ENCODE peak calls at places on chromosomes 2 and 18, in eight cellular contexts. One of them, this sample, is unnamed.
A peak's percentile ranks its signal among the peaks of the same experiment; 100 is the strongest.

GRCh38 chr2:16614314-16614860 is 51.2 kb downstream of the CYRIA start:
- DNase-seq in Daoy: peak; percentile 20
- DNase-seq in NCI-H1092 treated with DMSO at 0.1 percent for 48 hours: peak; percentile 4
- DNase-seq in B cell: peak; percentile 33
- DNase-seq in left kidney: no peak
- DNase-seq in AG08396: peak; percentile 50
- DNase-seq in AG04450: no peak
- DNase-seq in CD8-positive, alpha-beta T cell: no peak
- DNase-seq in this sample: peak; percentile 71

GRCh38 chr2:58614259-58614658 is 373.1 kb upstream of the FANCL start:
- DNase-seq in CD8-positive, alpha-beta T cell: no peak
- DNase-seq in B cell: no peak
- DNase-seq in NCI-H1092 treated with DMSO at 0.1 percent for 48 hours: no peak
- DNase-seq in AG04450: no peak
- DNase-seq in AG08396: no peak
- DNase-seq in left kidney: no peak
- DNase-seq in Daoy: no peak
- DNase-seq in this sample: no peak

GRCh38 chr2:54522624-54523281 is 66.6 kb downstream of the SPTBN1 start:
- DNase-seq in NCI-H1092 treated with DMSO at 0.1 percent for 48 hours: peak; percentile 35
- DNase-seq in left kidney: peak; percentile 90
- DNase-seq in B cell: peak; percentile 65
- DNase-seq in AG04450: no peak
- DNase-seq in AG08396: peak; percentile 38
- DNase-seq in CD8-positive, alpha-beta T cell: peak; percentile 58
- DNase-seq in Daoy: peak; percentile 69
- DNase-seq in this sample: peak; percentile 82

GRCh38 chr18:58227361-58227930 is 183.4 kb downstream of the NEDD4L start:
- DNase-seq in AG04450: no peak
- DNase-seq in CD8-positive, alpha-beta T cell: no peak
- DNase-seq in B cell: no peak
- DNase-seq in left kidney: no peak
- DNase-seq in Daoy: no peak
- DNase-seq in NCI-H1092 treated with DMSO at 0.1 percent for 48 hours: no peak
- DNase-seq in AG08396: no peak
- DNase-seq in this sample: no peak

GRCh38 chr2:235964787-235965390 is 203.3 kb downstream of the GBX2 start:
- DNase-seq in left kidney: no peak
- DNase-seq in Daoy: no peak
- DNase-seq in NCI-H1092 treated with DMSO at 0.1 percent for 48 hours: no peak
- DNase-seq in CD8-positive, alpha-beta T cell: no peak
- DNase-seq in AG04450: no peak
- DNase-seq in B cell: no peak
- DNase-seq in AG08396: no peak
- DNase-seq in this sample: no peak

GRCh38 chr2:102046135-102046901 is 54.6 kb downstream of the IL1R2 start:
- DNase-seq in AG04450: no peak
- DNase-seq in B cell: no peak
- DNase-seq in CD8-positive, alpha-beta T cell: no peak
- DNase-seq in AG08396: no peak
- DNase-seq in left kidney: no peak
- DNase-seq in NCI-H1092 treated with DMSO at 0.1 percent for 48 hours: no peak
- DNase-seq in Daoy: no peak
- DNase-seq in this sample: no peak

GRCh38 chr2:41930807-41931566 is 116.8 kb upstream of the PKDCC start:
- DNase-seq in left kidney: no peak
- DNase-seq in AG08396: no peak
- DNase-seq in B cell: no peak
- DNase-seq in CD8-positive, alpha-beta T cell: no peak
- DNase-seq in Daoy: peak; percentile 89
- DNase-seq in AG04450: no peak
- DNase-seq in NCI-H1092 treated with DMSO at 0.1 percent for 48 hours: no peak
- DNase-seq in this sample: no peak

GRCh38 chr2:175309799-175310198 is 128.3 kb upstream of the ATP5MC3 start:
- DNase-seq in CD8-positive, alpha-beta T cell: no peak
- DNase-seq in AG08396: peak; percentile 16
- DNase-seq in NCI-H1092 treated with DMSO at 0.1 percent for 48 hours: peak; percentile 63
- DNase-seq in AG04450: no peak
- DNase-seq in Daoy: peak; percentile 39
- DNase-seq in left kidney: peak; percentile 61
- DNase-seq in B cell: no peak
- DNase-seq in this sample: peak; percentile 83

GRCh38 chr2:102803897-102804217 is 42.0 kb downstream of the TMEM182 start:
- DNase-seq in NCI-H1092 treated with DMSO at 0.1 percent for 48 hours: no peak
- DNase-seq in AG04450: no peak
- DNase-seq in Daoy: no peak
- DNase-seq in B cell: no peak
- DNase-seq in left kidney: no peak
- DNase-seq in AG08396: no peak
- DNase-seq in CD8-positive, alpha-beta T cell: no peak
- DNase-seq in this sample: no peak

GRCh38 chr18:35289293-35290069 is 548 bp downstream of the ZSCAN30 start:
- DNase-seq in NCI-H1092 treated with DMSO at 0.1 percent for 48 hours: no peak
- DNase-seq in CD8-positive, alpha-beta T cell: peak; percentile 33
- DNase-seq in AG04450: no peak
- DNase-seq in B cell: no peak
- DNase-seq in AG08396: no peak
- DNase-seq in left kidney: peak; percentile 78
- DNase-seq in Daoy: no peak
- DNase-seq in this sample: peak; percentile 72

GRCh38 chr2:69946351-69947077 is 14.9 kb downstream of the ASPRV1 start:
- DNase-seq in AG04450: no peak
- DNase-seq in Daoy: peak; percentile 82
- DNase-seq in CD8-positive, alpha-beta T cell: peak; percentile 61
- DNase-seq in left kidney: no peak
- DNase-seq in AG08396: peak; percentile 71
- DNase-seq in NCI-H1092 treated with DMSO at 0.1 percent for 48 hours: no peak
- DNase-seq in B cell: no peak
- DNase-seq in this sample: no peak

GRCh38 chr2:112888350-112888749 is 22.6 kb upstream of the IL37 start:
- DNase-seq in Daoy: no peak
- DNase-seq in CD8-positive, alpha-beta T cell: no peak
- DNase-seq in AG08396: no peak
- DNase-seq in AG04450: no peak
- DNase-seq in left kidney: no peak
- DNase-seq in B cell: no peak
- DNase-seq in NCI-H1092 treated with DMSO at 0.1 percent for 48 hours: no peak
- DNase-seq in this sample: no peak

GRCh38 chr18:77366067-77366724 is 116.5 kb downstream of the GALR1 start:
- DNase-seq in AG08396: no peak
- DNase-seq in NCI-H1092 treated with DMSO at 0.1 percent for 48 hours: no peak
- DNase-seq in CD8-positive, alpha-beta T cell: no peak
- DNase-seq in AG04450: no peak
- DNase-seq in left kidney: no peak
- DNase-seq in Daoy: peak; percentile 51
- DNase-seq in B cell: no peak
- DNase-seq in this sample: peak; percentile 92

GRCh38 chr2:16252251-16252650 is 311.9 kb downstream of the MYCN start:
- DNase-seq in CD8-positive, alpha-beta T cell: no peak
- DNase-seq in AG08396: no peak
- DNase-seq in B cell: no peak
- DNase-seq in left kidney: no peak
- DNase-seq in Daoy: no peak
- DNase-seq in NCI-H1092 treated with DMSO at 0.1 percent for 48 hours: no peak
- DNase-seq in AG04450: no peak
- DNase-seq in this sample: no peak

GRCh38 chr2:241636983-241637232 is at the start of gene THAP4:
- DNase-seq in left kidney: peak; percentile 94
- DNase-seq in CD8-positive, alpha-beta T cell: no peak
- DNase-seq in AG04450: no peak
- DNase-seq in B cell: peak; percentile 53
- DNase-seq in AG08396: peak; percentile 93
- DNase-seq in Daoy: peak; percentile 82
- DNase-seq in NCI-H1092 treated with DMSO at 0.1 percent for 48 hours: no peak
- DNase-seq in this sample: no peak

GRCh38 chr2:101714098-101714497 is 16.6 kb downstream of the MAP4K4 start:
- DNase-seq in Daoy: no peak
- DNase-seq in CD8-positive, alpha-beta T cell: no peak
- DNase-seq in left kidney: no peak
- DNase-seq in B cell: no peak
- DNase-seq in AG04450: no peak
- DNase-seq in AG08396: no peak
- DNase-seq in NCI-H1092 treated with DMSO at 0.1 percent for 48 hours: no peak
- DNase-seq in this sample: no peak